ENCODE peak calls at places on chromosomes 5 and 9, in six cellular contexts. One of them, this sample, is unnamed.

GRCh38 chr9:129472651-129473102 is 148.2 kb downstream of the C9orf50 start:
- DNase-seq in IMR-90: no peak
- DNase-seq in PC-3: no peak
- DNase-seq in fibroblast of pulmonary artery: no peak
- DNase-seq in neural progenitor cell: no peak
- DNase-seq in H1: no peak
- DNase-seq in this sample: peak; percentile 46

GRCh38 chr9:113602126-113603119 is 138.9 kb downstream of the RGS3 start:
- DNase-seq in IMR-90: peak; percentile 88
- DNase-seq in fibroblast of pulmonary artery: peak; percentile 82
- DNase-seq in PC-3: peak; percentile 22
- DNase-seq in neural progenitor cell: peak; percentile 64
- DNase-seq in H1: peak; percentile 59
- DNase-seq in this sample: peak; percentile 84

GRCh38 chr9:98101868-98102273 is 17.2 kb downstream of the TRIM14 start:
- DNase-seq in fibroblast of pulmonary artery: no peak
- DNase-seq in H1: no peak
- DNase-seq in PC-3: no peak
- DNase-seq in IMR-90: peak; percentile 17
- DNase-seq in neural progenitor cell: peak; percentile 33
- DNase-seq in this sample: no peak

GRCh38 chr9:38284768-38285080 is 107.8 kb upstream of the ALDH1B1 start:
- DNase-seq in PC-3: no peak
- DNase-seq in IMR-90: no peak
- DNase-seq in neural progenitor cell: peak; percentile 83
- DNase-seq in H1: no peak
- DNase-seq in fibroblast of pulmonary artery: no peak
- DNase-seq in this sample: no peak

GRCh38 chr5:179858241-179858585 is 404 bp downstream of the MRNIP start:
- DNase-seq in neural progenitor cell: peak; percentile 68
- DNase-seq in PC-3: peak; percentile 34
- DNase-seq in fibroblast of pulmonary artery: peak; percentile 14
- DNase-seq in IMR-90: peak; percentile 17
- DNase-seq in H1: no peak
- DNase-seq in this sample: no peak

GRCh38 chr9:35522725-35523124 is 32.8 kb downstream of the RUSC2 start:
- DNase-seq in PC-3: no peak
- DNase-seq in fibroblast of pulmonary artery: no peak
- DNase-seq in H1: no peak
- DNase-seq in neural progenitor cell: no peak
- DNase-seq in IMR-90: no peak
- DNase-seq in this sample: no peak

GRCh38 chr9:119556129-119556875 is 187.1 kb upstream of the BRINP1 start:
- DNase-seq in PC-3: peak; percentile 54
- DNase-seq in neural progenitor cell: peak; percentile 90
- DNase-seq in fibroblast of pulmonary artery: peak; percentile 57
- DNase-seq in H1: peak; percentile 59
- DNase-seq in IMR-90: peak; percentile 18
- DNase-seq in this sample: peak; percentile 30

GRCh38 chr5:179254638-179255271 is 90.5 kb downstream of the ADAMTS2 start:
- DNase-seq in fibroblast of pulmonary artery: no peak
- DNase-seq in H1: no peak
- DNase-seq in neural progenitor cell: no peak
- DNase-seq in PC-3: no peak
- DNase-seq in IMR-90: no peak
- DNase-seq in this sample: no peak

GRCh38 chr5:180389252-180390101 is 36.3 kb upstream of the GFPT2 start:
- DNase-seq in neural progenitor cell: no peak
- DNase-seq in PC-3: peak; percentile 9
- DNase-seq in H1: no peak
- DNase-seq in fibroblast of pulmonary artery: no peak
- DNase-seq in IMR-90: no peak
- DNase-seq in this sample: no peak

GRCh38 chr9:113906411-113907110 is 30.5 kb downstream of the ZNF618 start:
- DNase-seq in fibroblast of pulmonary artery: no peak
- DNase-seq in H1: no peak
- DNase-seq in neural progenitor cell: no peak
- DNase-seq in IMR-90: peak; percentile 41
- DNase-seq in PC-3: no peak
- DNase-seq in this sample: peak; percentile 23

GRCh38 chr5:123007771-123008170 is 28.8 kb downstream of the PPIC start:
- DNase-seq in neural progenitor cell: no peak
- DNase-seq in PC-3: no peak
- DNase-seq in fibroblast of pulmonary artery: no peak
- DNase-seq in IMR-90: no peak
- DNase-seq in H1: no peak
- DNase-seq in this sample: no peak

GRCh38 chr5:66454186-66455078 is 141.8 kb upstream of the MAST4 start:
- DNase-seq in PC-3: no peak
- DNase-seq in IMR-90: no peak
- DNase-seq in neural progenitor cell: no peak
- DNase-seq in H1: no peak
- DNase-seq in fibroblast of pulmonary artery: peak; percentile 91
- DNase-seq in this sample: peak; percentile 86

GRCh38 chr9:125747053-125747764 is at the start of gene PBX3:
- DNase-seq in H1: no peak
- DNase-seq in PC-3: peak; percentile 17
- DNase-seq in neural progenitor cell: peak; percentile 86
- DNase-seq in IMR-90: no peak
- DNase-seq in fibroblast of pulmonary artery: no peak
- DNase-seq in this sample: peak; percentile 45

GRCh38 chr9:120942186-120943001 is 15.8 kb upstream of the TRAF1 start:
- DNase-seq in neural progenitor cell: peak; percentile 29
- DNase-seq in PC-3: peak; percentile 83
- DNase-seq in IMR-90: no peak
- DNase-seq in fibroblast of pulmonary artery: no peak
- DNase-seq in H1: no peak
- DNase-seq in this sample: no peak

GRCh38 chr9:113854310-113854709 is 21.8 kb upstream of the ZNF618 start:
- DNase-seq in H1: no peak
- DNase-seq in IMR-90: no peak
- DNase-seq in neural progenitor cell: no peak
- DNase-seq in PC-3: no peak
- DNase-seq in fibroblast of pulmonary artery: no peak
- DNase-seq in this sample: no peak